ENCODE peak calls at places on chromosomes 12 and 14, in four cellular contexts. N is cardiac muscle cell, O is heart right ventricle, H is MM.1S. K is an unnamed sample.

GRCh38 chr14:93115920-93116675 is at the start of gene ITPK1:
- DNase-seq in N (peak; percentile 88), O (peak; percentile 64), H (peak; percentile 46), K (peak; percentile 67)

GRCh38 chr12:8948711-8949524 is 527 bp downstream of the M6PR start:
- DNase-seq in N (peak; percentile 18), O (no peak), H (peak; percentile 27), K (no peak)

GRCh38 chr12:107759410-107759809 is 1.5 kb downstream of the PRDM4 start:
- DNase-seq in N (no peak), O (no peak), H (peak; percentile 74), K (no peak)

GRCh38 chr12:106918746-106919145 is 37.0 kb upstream of the TMEM263 start:
- DNase-seq in N (peak; percentile 67), O (no peak), H (peak; percentile 17), K (no peak)

GRCh38 chr12:51222461-51222860 is 4.6 kb upstream of the POU6F1 start:
- DNase-seq in N (no peak), O (no peak), H (no peak), K (no peak)

GRCh38 chr12:101634724-101635123 is 40.0 kb downstream of the MYBPC1 start:
- DNase-seq in N (no peak), O (no peak), H (no peak), K (no peak)

GRCh38 chr12:104604070-104604994 is 147.6 kb downstream of the CHST11 start:
- DNase-seq in N (peak; percentile 32), O (peak; percentile 34), H (no peak), K (peak; percentile 39)

GRCh38 chr14:101352567-101352966 is 208.7 kb upstream of the DIO3 start:
- DNase-seq in N (no peak), O (no peak), H (no peak), K (no peak)

GRCh38 chr12:52203126-52203921 is 11.5 kb upstream of the KRT80 start:
- DNase-seq in N (no peak), O (no peak), H (no peak), K (peak; percentile 66)

GRCh38 chr14:100859781-100860180 is 33.9 kb downstream of the MEG3 start:
- DNase-seq in N (no peak), O (no peak), H (no peak), K (no peak)

GRCh38 chr12:110006115-110006514 is 6.9 kb downstream of the ANKRD13A start:
- DNase-seq in N (no peak), O (no peak), H (no peak), K (no peak)

GRCh38 chr12:121514184-121514742 is 66.6 kb downstream of the KDM2B start:
- DNase-seq in N (no peak), O (no peak), H (no peak), K (no peak)

GRCh38 chr12:85985996-85986395 is 111.9 kb downstream of the NTS start:
- DNase-seq in N (no peak), O (no peak), H (no peak), K (no peak)

GRCh38 chr14:101630056-101630960 is 69.0 kb downstream of the DIO3 start:
- DNase-seq in N (no peak), O (no peak), H (no peak), K (no peak)

GRCh38 chr12:53478865-53479264 is 20.4 kb downstream of the MAP3K12 start:
- DNase-seq in N (no peak), O (no peak), H (peak; percentile 45), K (no peak)

DNA sequence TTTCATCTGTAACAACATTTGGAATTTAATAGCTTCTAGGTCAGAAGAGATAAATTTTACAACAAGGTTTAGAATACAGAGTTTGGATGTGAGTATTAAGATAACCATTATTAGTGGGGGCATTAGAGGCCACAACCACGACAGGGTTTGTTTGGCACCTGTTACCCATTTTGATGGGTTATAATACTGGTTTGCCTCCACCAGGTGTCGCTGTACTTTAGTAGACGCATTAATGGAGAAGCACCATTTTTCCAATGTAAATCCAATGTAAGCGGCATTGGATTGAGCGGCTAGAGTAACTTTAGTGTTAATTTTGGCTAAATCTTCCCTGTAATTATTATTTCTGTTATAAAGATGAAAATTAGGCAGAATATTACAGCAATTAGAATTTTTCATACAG is 136.2 kb downstream of the SLCO1B3 start:
- DNase-seq in N (peak; percentile 34), O (no peak), H (peak; percentile 36), K (peak; percentile 19)
- TF ChIP-seq CTCF in N (peak; percentile 8), O (peak; percentile 29), H (peak; percentile 77), K (peak; percentile 43)

DNA sequence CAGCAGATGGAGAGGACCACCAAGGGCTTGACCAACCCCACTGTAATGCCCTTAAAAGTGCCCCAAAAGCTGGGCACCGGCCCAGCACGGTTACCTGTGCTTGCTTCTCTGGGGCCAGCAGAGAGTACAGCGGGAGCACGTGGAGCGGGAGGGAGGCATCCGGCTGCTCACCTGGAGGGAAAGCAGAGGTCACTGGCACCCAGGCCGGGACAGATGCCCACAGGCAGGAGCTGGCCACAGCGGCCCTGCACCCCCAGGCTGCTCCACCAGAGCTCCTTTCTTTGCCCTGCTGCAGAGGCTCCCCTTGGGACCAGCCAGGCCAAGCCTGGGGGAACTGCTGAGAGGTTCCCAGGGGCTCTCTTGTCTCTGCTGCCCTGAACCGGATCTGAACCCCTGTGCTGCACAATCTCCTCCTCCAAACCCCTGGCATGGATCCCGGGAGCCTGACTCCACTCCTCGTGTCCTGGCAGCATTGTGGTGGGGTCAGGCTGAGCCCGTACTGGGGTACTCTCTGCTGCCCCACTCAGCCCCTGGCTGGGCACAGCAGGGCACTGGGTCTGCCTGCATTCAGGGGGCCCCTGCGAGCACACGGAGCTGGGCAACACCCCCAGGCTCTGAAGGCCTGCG is 24.0 kb downstream of the DHX37 start:
- DNase-seq in N (no peak), O (no peak), H (no peak), K (no peak)
- H3K4me1 ChIP-seq in N (no peaks in the 10 kb centered on the region), O (no peaks in the 10 kb centered on the region), H (no peaks in the 10 kb centered on the region), K (no peaks in the 10 kb centered on the region)

GRCh38 chr14:56799327-56799645 is 11.0 kb downstream of the OTX2 start:
- DNase-seq in N (no peak), O (no peak), H (no peak), K (no peak)
- H3K27me3 ChIP-seq in N (peaks cover 100% of the 10 kb centered on the region), O (peaks cover 100% of the 10 kb centered on the region), H (no peaks in the 10 kb centered on the region), K (peaks cover 47% of the 10 kb centered on the region)

GRCh38 chr12:613996-614726 is 49.1 kb downstream of the NINJ2 start:
- DNase-seq in N (peak; percentile 34), O (peak; percentile 29), H (no peak), K (no peak)
- TF ChIP-seq CTCF in N (peak; percentile 7), O (peak; percentile 28), H (peak; percentile 27), K (no peak)

K was measured in pancreas.